ENCODE peak calls at places on chromosome 14, in four cellular contexts. W, U, M and B are unnamed samples.

GRCh38 chr14:37546621-37547447 is 48.2 kb downstream of the FOXA1 start:
- DNase-seq in W (peak), U (peak), M (no peak), B (no peak)

GRCh38 chr14:37594238-37594915 is 672 bp downstream of the FOXA1 start:
- DNase-seq in W (peak), U (peak), M (peak), B (no peak)

GRCh38 chr14:97931273-97931672 is 1134.1 kb downstream of the VRK1 start:
- DNase-seq in W (no peak), U (no peak), M (no peak), B (no peak)

GRCh38 chr14:23090254-23090636 is 4.7 kb downstream of the ACIN1 start:
- DNase-seq in W (no peak), U (no peak), M (no peak), B (no peak)

GRCh38 chr14:78902010-78902623 is 731.9 kb downstream of the NRXN3 start:
- DNase-seq in W (peak), U (no peak), M (peak), B (no peak)

GRCh38 chr14:36619853-36620252 is 37.4 kb upstream of the NKX2-8 start:
- DNase-seq in W (no peak), U (no peak), M (no peak), B (no peak)

GRCh38 chr14:39682000-39682399 is 249.8 kb upstream of the FBXO33 start:
- DNase-seq in W (no peak), U (no peak), M (no peak), B (no peak)

GRCh38 chr14:54881235-54881760 is 21.3 kb downstream of the GCH1 start:
- DNase-seq in W (no peak), U (no peak), M (peak), B (peak)

GRCh38 chr14:61489932-61490331 is 168.6 kb downstream of the PRKCH start:
- DNase-seq in W (no peak), U (no peak), M (no peak), B (no peak)

GRCh38 chr14:64708148-64709004 is 4.2 kb downstream of the PLEKHG3 start:
- DNase-seq in W (peak), U (peak), M (peak), B (no peak)

GRCh38 chr14:72606879-72607278 is 287.0 kb downstream of the DPF3 start:
- DNase-seq in W (no peak), U (no peak), M (no peak), B (peak)

GRCh38 chr14:93263416-93263815 is 56.4 kb downstream of the UBR7 start:
- DNase-seq in W (no peak), U (no peak), M (no peak), B (peak)

GRCh38 chr14:61188936-61189808 is 92.0 kb downstream of the TMEM30B start:
- DNase-seq in W (peak), U (peak), M (no peak), B (peak)

GRCh38 chr14:92135269-92135668 is 13.5 kb downstream of the CPSF2 start:
- DNase-seq in W (peak), U (peak), M (peak), B (no peak)

GRCh38 chr14:33992274-33993050 is 41.6 kb upstream of the EGLN3 start:
- DNase-seq in W (no peak), U (no peak), M (no peak), B (no peak)

DNA sequence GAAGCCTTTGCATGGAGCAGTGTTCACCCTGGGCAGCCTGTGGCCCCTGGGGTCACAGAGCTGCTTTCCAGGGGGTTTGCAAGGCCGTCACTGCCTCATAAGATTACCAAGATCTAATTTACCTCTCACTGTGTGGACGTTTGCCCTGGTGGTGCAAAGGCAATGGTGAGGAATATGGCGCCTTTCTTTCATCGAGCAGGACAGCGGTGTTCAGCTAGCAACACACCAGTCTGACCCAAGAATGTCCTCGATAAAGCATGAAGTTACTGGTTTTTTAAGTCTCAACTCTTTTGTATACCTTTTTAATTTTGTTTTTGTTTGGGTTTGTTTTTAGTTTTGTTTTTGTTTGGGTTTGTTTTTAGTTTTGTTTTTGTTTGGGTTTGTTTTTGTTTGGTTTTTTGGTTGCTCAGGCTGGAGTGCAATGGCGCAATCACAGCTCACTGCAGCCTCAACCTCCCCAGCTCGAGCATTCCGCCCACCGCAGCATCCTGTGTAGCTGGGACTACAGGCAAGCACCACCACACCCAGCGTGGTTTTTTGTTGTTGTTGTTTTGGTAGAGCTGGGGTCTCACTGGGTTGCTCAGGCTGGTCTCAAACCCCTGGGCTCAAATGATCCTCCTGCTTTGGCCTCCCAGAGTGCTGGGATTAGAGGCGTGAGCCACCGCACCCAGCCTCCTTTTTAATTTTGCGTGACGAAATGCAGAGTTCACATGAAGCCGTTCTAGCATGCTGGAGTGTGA is 57.9 kb downstream of the PPP2R5C start:
- DNase-seq in W (no peak), U (no peak), M (no peak), B (peak)
- H3K27ac ChIP-seq in W (no peak), U (no peak), M (no peak), B (no peak)

GRCh38 chr14:31578266-31578665 is 17.1 kb downstream of the NUBPL start:
- DNase-seq in W (no peak), U (no peak), M (no peak), B (no peak)

GRCh38 chr14:31582286-31582691 is 21.1 kb downstream of the NUBPL start:
- DNase-seq in W (no peak), U (no peak), M (no peak), B (no peak)

GRCh38 chr14:31580234-31580633 is 19.0 kb downstream of the NUBPL start:
- DNase-seq in W (no peak), U (no peak), M (no peak), B (no peak)

GRCh38 chr14:31576949-31577348 is 15.7 kb downstream of the NUBPL start:
- DNase-seq in W (no peak), U (no peak), M (no peak), B (no peak)

DNA sequence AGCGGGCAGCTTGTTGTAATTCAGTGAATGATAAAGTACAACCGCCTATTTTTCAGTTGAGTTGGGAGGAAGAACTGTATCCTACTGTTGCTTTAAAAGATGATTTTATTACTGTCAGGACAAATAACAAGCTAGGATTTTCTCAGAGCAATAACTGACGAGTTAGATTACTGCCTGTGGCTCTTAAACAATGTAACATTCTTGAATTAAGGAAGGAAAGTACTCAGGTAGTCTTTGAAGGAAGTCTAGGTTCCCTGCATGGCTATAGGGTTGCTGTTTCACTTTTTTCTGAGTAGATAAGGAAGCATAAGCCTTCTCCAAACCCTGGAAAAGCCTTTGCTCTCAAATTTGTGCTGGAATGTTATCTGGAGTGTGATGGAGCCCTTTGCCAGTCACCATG is 17.6 kb downstream of the NUBPL start:
- DNase-seq in W (no peak), U (no peak), M (no peak), B (no peak)
- H3K27ac ChIP-seq in W (no peak), U (no peak), M (no peak), B (peak)

GRCh38 chr14:90849787-90850444 is 33.7 kb upstream of the TTC7B start:
- DNase-seq in W (no peak), U (no peak), M (no peak), B (no peak)
- H3K27ac ChIP-seq in W (no peak), U (no peak), M (no peak), B (no peak)

DNA sequence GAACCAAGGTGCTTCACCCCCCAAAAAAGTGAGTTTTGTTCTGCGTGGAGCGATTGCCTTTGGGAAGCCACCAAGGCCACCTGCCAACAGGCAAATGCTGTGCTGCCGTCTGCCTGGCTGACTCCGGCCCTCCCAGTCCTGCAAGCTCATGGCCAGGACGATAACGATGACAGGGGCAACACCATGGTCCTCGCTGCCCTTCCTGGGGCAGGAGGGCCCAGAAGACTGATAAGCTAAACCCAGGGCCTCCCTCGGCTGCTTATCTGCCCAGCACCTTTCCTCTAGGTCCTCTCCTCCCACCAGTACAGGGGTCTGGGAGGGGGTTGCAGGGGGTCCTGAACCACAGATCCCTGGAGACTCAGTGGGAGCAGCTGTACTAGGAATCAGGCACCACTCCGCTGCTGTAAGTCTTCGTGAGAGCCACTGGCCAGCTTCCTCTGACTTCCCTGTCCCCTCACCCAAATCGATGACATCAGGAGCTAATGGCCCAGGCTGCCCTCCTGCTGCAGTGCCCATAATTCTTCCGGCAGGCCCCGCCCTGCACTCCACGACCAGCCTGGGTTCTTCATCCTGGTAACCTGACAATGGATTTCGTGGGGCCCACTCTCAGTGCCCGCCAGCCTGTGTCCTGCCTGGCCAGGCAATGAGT is 5.2 kb downstream of the ANKRD9 start:
- DNase-seq in W (peak), U (no peak), M (no peak), B (no peak)
- H3K27ac ChIP-seq in W (no peak), U (no peak), M (no peak), B (peak)

GRCh38 chr14:68230941-68231717 is 411.6 kb downstream of the RAD51B start:
- DNase-seq in W (no peak), U (no peak), M (peak), B (no peak)

GRCh38 chr14:68233385-68233784 is 413.8 kb downstream of the RAD51B start:
- DNase-seq in W (no peak), U (no peak), M (no peak), B (no peak)

GRCh38 chr14:68234101-68234905 is 414.7 kb downstream of the RAD51B start:
- DNase-seq in W (no peak), U (no peak), M (no peak), B (no peak)

GRCh38 chr14:68232643-68233055 is 413.1 kb downstream of the RAD51B start:
- DNase-seq in W (peak), U (peak), M (peak), B (no peak)

DNA sequence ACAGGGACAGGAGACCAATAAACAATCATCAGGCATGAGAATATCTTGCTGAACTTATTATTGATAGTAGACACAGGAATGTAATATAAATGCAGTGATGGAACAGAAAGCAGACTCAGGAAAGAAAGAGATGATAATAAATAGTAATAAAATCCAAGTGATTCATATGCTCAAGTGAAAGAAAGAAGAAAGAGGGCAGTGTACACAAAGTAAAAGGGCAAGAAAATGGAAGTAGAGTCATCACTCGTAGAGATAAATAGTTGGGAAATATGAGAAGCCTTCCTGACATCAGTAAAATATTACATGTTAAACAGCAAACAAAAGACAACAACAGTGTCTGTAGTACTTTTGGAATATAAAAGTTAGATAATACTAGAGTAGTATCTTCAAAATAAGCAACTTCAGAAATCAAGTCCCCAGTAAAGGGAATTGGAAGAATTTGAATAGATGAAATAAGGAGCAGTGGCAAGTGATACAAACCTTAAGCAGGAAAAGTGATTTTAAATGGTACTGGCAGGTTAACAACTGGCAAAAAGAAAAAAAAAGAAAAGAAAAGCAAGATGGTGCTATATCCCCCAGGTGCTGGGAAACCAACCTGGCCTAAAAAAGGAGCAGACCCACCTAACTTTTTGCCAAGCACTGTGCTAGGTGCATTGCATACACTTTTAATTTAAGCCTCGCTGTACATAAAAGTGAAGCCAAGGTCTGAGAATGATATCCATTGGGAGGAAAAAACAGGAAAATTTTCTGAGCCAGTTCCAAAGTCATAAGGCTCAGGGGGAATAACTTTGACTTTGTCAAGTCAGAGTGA is 412.5 kb downstream of the RAD51B start:
- DNase-seq in W (no peak), U (no peak), M (peak), B (no peak)
- H3K27ac ChIP-seq in W (peak), U (peak), M (peak), B (peak)

GRCh38 chr14:90758028-90758889 is 58.0 kb downstream of the TTC7B start:
- DNase-seq in W (peak), U (peak), M (peak), B (peak)
- H3K27ac ChIP-seq in W (peak), U (peak), M (peak), B (peak)